ENCODE peak calls at places on chromosomes 1 and 21, in six cellular contexts. Y, X, L, O, M and S are unnamed samples.

GRCh38 chr1:74323937-74324473 is 88.8 kb downstream of the TNNI3K start:
- DNase-seq in L (no peak), M (no peak), X (no peak), Y (no peak), O (no peak), S (no peak)

GRCh38 chr1:202155478-202156021 is 4.9 kb downstream of the PTPN7 start:
- DNase-seq in L (no peak), Y (no peak), M (no peak), O (peak), X (no peak), S (no peak)

GRCh38 chr1:114551400-114551799 is 30.0 kb downstream of the BCAS2 start:
- DNase-seq in Y (peak), X (no peak), M (no peak), O (no peak), L (no peak), S (no peak)

GRCh38 chr1:27119270-27119618 is 35.7 kb downstream of the SLC9A1 start:
- DNase-seq in O (no peak), Y (no peak), L (no peak), M (no peak), X (no peak), S (no peak)

GRCh38 chr1:222127526-222128152 is 385.8 kb upstream of the DUSP10 start:
- DNase-seq in X (no peak), L (no peak), Y (no peak), O (no peak), M (no peak), S (no peak)

GRCh38 chr21:28111151-28111619 is 881.5 kb downstream of the LTN1 start:
- DNase-seq in O (no peak), M (no peak), X (no peak), Y (no peak), L (no peak), S (no peak)

GRCh38 chr1:200907611-200908097 is 13.0 kb downstream of the INAVA start:
- DNase-seq in X (peak), Y (peak), O (no peak), M (no peak), L (no peak), S (peak)

GRCh38 chr1:161158316-161159016 is 834 bp upstream of the USP21 start:
- DNase-seq in O (no peak), L (no peak), M (no peak), X (no peak), Y (no peak), S (no peak)

GRCh38 chr1:230922620-230923019 is 54.3 kb upstream of the C1orf198 start:
- DNase-seq in X (no peak), L (no peak), Y (no peak), O (no peak), M (no peak), S (no peak)

GRCh38 chr1:206904423-206905142 is 7.3 kb downstream of the IL24 start:
- DNase-seq in L (no peak), Y (no peak), X (no peak), O (no peak), M (no peak), S (no peak)

GRCh38 chr1:176206006-176206960 is 803 bp downstream of the COP1 start:
- DNase-seq in M (no peak), X (no peak), O (no peak), L (no peak), Y (peak), S (peak)

GRCh38 chr1:17437260-17438175 is 2.0 kb downstream of the RCC2 start:
- DNase-seq in Y (no peak), L (peak), M (peak), O (peak), X (no peak), S (peak)

GRCh38 chr1:75969550-75969949 is 37.3 kb upstream of the ASB17 start:
- DNase-seq in X (no peak), M (no peak), Y (no peak), L (no peak), O (no peak), S (no peak)

GRCh38 chr1:8815582-8816285 is 1.7 kb downstream of the RERE start:
- DNase-seq in O (no peak), Y (no peak), L (no peak), X (no peak), M (no peak), S (no peak)

GRCh38 chr1:233945573-233945972 is 41.1 kb downstream of the SLC35F3 start:
- DNase-seq in X (peak), M (no peak), Y (no peak), L (no peak), O (no peak), S (no peak)

GRCh38 chr1:238492271-238492670 is 601.5 kb upstream of the ZP4 start:
- DNase-seq in M (no peak), O (no peak), Y (no peak), X (no peak), L (no peak), S (no peak)

GRCh38 chr21:46457801-46458314 is 833 bp upstream of the DIP2A start:
- DNase-seq in L (no peak), Y (peak), O (peak), X (no peak), M (no peak), S (no peak)

GRCh38 chr1:22525646-22526045 is 37.6 kb upstream of the EPHA8 start:
- DNase-seq in O (no peak), M (no peak), X (no peak), L (no peak), Y (no peak), S (no peak)

GRCh38 chr1:165560834-165561233 is 17.0 kb downstream of the LRRC52 start:
- DNase-seq in Y (no peak), M (no peak), X (no peak), L (no peak), O (no peak), S (no peak)

GRCh38 chr1:17232759-17233661 is 15.9 kb upstream of the PADI3 start:
- DNase-seq in L (no peak), X (no peak), M (no peak), Y (no peak), O (no peak), S (no peak)

GRCh38 chr1:177984761-177985160 is 14.9 kb upstream of the SEC16B start:
- DNase-seq in M (no peak), O (no peak), L (no peak), Y (no peak), X (no peak), S (no peak)

GRCh38 chr1:113834716-113835115 is 22.4 kb upstream of the RSBN1 start:
- DNase-seq in O (no peak), X (no peak), Y (no peak), M (no peak), L (no peak), S (no peak)

GRCh38 chr1:214277704-214278635 is 3.0 kb upstream of the SMYD2 start:
- DNase-seq in Y (no peak), X (no peak), O (no peak), L (no peak), M (no peak), S (no peak)

GRCh38 chr1:154877370-154877974 is 7.4 kb upstream of the KCNN3 start:
- DNase-seq in M (no peak), X (no peak), Y (peak), L (no peak), O (no peak), S (no peak)

GRCh38 chr1:205313681-205314308 is 7.8 kb downstream of the NUAK2 start:
- DNase-seq in O (no peak), L (peak), X (peak), Y (no peak), M (peak), S (no peak)

DNA sequence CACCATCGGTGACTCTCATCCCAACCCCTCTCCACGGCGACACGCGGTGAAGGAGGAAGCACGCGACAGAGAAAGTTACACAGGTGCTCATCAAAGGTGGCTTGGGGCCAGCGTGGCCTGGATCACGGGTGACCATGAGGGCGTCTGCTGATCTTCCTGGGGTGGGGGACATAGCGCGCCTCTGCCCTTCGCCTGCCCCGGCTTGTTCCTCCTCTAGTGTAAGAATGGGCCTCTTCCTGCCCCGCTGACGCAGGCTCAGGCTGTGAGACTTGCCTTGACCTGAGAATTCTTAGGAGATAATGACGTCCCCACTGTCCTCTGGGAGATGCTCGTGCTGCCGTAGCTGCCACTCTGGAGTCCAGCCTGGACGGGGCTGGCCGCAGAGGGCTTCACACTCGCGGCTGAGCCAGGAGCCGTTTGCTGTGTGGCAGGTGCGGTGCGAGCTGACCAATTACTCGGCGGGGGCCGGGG is 39.0 kb upstream of the TMEM52 start:
- DNase-seq in X (no peak), Y (no peak), L (no peak), M (no peak), O (no peak), S (no peak)
- TF ChIP-seq TAF1 in X (no peak), Y (no peak), L (no peak), M (no peak), O (no peak), S (no peak)

DNA sequence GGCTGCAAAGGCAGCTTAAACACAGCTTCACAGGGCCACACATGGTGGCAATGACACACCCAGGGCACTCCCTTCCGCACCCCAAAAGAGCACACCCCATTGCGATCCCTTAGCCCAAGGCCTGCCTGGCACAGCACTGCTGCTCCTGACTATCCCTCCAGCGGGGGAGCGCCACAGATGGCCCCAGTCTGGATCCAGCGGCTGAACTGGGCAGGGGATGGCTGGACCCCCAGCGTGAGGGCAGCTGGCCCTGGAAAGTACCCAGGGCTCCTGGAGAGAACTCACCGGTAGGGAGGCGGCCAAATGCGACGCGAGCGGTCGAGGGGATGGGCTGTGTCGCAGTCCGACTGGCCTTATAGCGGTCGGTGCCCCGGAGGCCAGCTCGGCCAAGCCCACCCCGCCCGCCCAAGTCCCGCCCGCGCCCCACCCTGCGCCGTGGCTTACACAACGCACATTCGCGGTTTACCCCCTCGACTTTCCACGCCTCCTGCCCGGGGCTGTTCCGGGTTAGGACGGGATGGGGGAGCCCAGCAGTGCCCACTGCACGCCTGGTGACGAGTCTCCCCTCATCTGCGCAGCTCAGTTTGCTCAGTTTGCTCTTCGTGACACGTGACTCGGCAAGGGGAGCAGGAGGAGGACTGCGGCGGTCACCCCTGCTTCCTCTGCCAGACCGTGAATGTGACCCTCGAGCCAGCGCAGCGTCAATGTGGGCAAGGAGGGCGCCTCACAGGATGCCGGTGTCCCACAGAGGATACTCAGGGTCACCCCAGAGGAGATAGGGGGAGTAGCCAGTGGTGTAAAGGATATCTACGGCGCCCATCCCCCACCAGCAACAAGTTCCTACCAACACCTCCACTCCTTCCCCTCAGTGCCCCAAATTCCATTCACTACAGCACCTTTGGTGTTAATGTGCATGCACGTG is at the start of gene S100A6:
- DNase-seq in Y (peak), L (no peak), M (no peak), O (peak), X (no peak), S (no peak)
- TF ChIP-seq POLR2A in Y (no peak), L (no peak), M (no peak), O (no peak), X (peak), S (no peak)

GRCh38 chr1:1400576-1401456 is 1.7 kb upstream of the CCNL2 start:
- DNase-seq in M (no peak), O (no peak), L (no peak), Y (peak), X (no peak), S (no peak)
- TF ChIP-seq POLR2AphosphoS5 in M (no peak), O (peak), L (no peak), Y (peak), X (no peak), S (peak)

GRCh38 chr1:2039251-2039650 is 11.0 kb upstream of the PRKCZ start:
- DNase-seq in X (no peak), L (no peak), O (no peak), M (no peak), Y (no peak), S (no peak)

GRCh38 chr1:2041305-2041704 is 8.9 kb upstream of the PRKCZ start:
- DNase-seq in M (no peak), O (no peak), Y (no peak), X (no peak), L (no peak), S (no peak)

GRCh38 chr1:2038229-2038628 is 12.0 kb upstream of the PRKCZ start:
- DNase-seq in X (no peak), Y (no peak), L (no peak), O (no peak), M (no peak), S (no peak)

GRCh38 chr1:2036287-2036686 is 13.9 kb upstream of the PRKCZ start:
- DNase-seq in X (no peak), M (no peak), L (no peak), Y (no peak), O (no peak), S (no peak)

DNA sequence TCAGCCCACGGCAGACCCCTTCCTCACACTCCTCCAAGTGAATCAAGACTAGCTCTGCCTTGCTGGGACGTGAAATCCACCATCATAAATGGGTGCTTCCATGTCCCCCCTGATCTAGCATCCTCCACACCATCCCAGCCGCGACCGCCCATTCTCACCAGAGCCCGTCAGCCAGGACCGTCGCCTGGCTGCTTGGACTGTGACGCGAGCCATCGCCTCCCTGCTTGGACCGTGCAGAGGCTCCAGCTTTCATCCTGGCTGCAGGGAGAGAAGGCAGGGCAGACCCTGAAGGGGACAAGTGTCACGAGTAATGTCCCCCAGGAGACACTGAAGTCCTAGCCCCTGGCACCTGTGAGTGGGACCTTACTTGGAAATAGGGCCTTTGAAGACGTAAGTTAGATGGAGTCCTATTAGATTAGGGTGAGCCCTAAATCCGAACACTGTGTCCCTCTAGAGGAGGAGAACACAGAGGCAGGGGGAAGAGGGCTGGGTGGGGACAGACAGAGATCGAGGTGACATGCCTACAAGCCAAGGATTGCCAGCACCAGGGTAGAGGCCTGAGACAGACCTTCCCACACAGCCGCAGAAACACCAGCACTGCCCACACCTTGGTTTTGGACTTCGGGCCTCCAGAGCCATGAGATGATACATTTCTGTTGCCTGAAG is 12.8 kb upstream of the PRKCZ start:
- DNase-seq in X (no peak), O (no peak), L (no peak), M (no peak), Y (no peak), S (no peak)
- TF ChIP-seq TAF1 in X (no peak), O (no peak), L (no peak), M (no peak), Y (no peak), S (no peak)

GRCh38 chr1:62355095-62355494 is 35.9 kb upstream of the KANK4 start:
- DNase-seq in O (no peak), L (no peak), Y (no peak), X (no peak), M (no peak), S (no peak)
- TF ChIP-seq POLR2A in O (no peak), L (no peak), Y (no peak), X (no peak), M (no peak), S (no peak)

GRCh38 chr1:12124693-12125421 is 41.9 kb upstream of the TNFRSF1B start:
- DNase-seq in O (peak), L (no peak), M (peak), X (no peak), Y (peak), S (no peak)
- TF ChIP-seq POLR2AphosphoS5 in O (no peak), L (no peak), M (no peak), X (no peak), Y (no peak), S (no peak)

GRCh38 chr1:40755052-40755451 is 28.5 kb upstream of the KCNQ4 start:
- DNase-seq in Y (no peak), L (no peak), M (no peak), X (no peak), O (no peak), S (no peak)
- TF ChIP-seq TAF1 in Y (no peak), L (no peak), M (no peak), X (no peak), O (no peak), S (no peak)

GRCh38 chr1:41776896-41777431 is 141.8 kb downstream of the HIVEP3 start:
- DNase-seq in Y (no peak), X (no peak), L (no peak), O (no peak), M (no peak), S (no peak)
- TF ChIP-seq POLR2A in Y (no peak), X (no peak), L (no peak), O (no peak), M (no peak), S (no peak)